ENCODE peak calls at places on chromosomes 2 and 18, in seven cellular contexts. F, Z, J, Q, R, T and L are unnamed samples.

GRCh38 chr2:101406867-101407266 is 19.6 kb upstream of the CREG2 start:
- DNase-seq in F (no peak), Z (no peak), J (no peak), Q (no peak), R (no peak), T (no peak), L (no peak)

GRCh38 chr2:111178730-111179405 is 58.2 kb downstream of the BCL2L11 start:
- DNase-seq in F (no peak), Z (peak; percentile 3), J (no peak), Q (no peak), R (peak; percentile 67), T (no peak), L (no peak)

GRCh38 chr2:26412091-26412673 is 10.5 kb downstream of the DRC1 start:
- DNase-seq in F (no peak), Z (peak; percentile 11), J (no peak), Q (no peak), R (no peak), T (peak; percentile 27), L (peak; percentile 53)

GRCh38 chr2:207778298-207778882 is 8.7 kb upstream of the FZD5 start:
- DNase-seq in F (no peak), Z (no peak), J (no peak), Q (no peak), R (peak; percentile 35), T (no peak), L (no peak)

GRCh38 chr18:59448546-59448945 is 89.5 kb upstream of the LMAN1 start:
- DNase-seq in F (no peak), Z (no peak), J (no peak), Q (no peak), R (no peak), T (no peak), L (no peak)

GRCh38 chr18:11663630-11664029 is 25.4 kb upstream of the GNAL start:
- DNase-seq in F (no peak), Z (no peak), J (no peak), Q (no peak), R (no peak), T (no peak), L (no peak)

GRCh38 chr2:216559625-216560156 is 61.0 kb downstream of the RPL37A start:
- DNase-seq in F (no peak), Z (no peak), J (no peak), Q (no peak), R (no peak), T (no peak), L (no peak)

GRCh38 chr2:232984451-232985207 is 28.4 kb downstream of the NGEF start:
- DNase-seq in F (no peak), Z (no peak), J (no peak), Q (no peak), R (no peak), T (no peak), L (no peak)

GRCh38 chr2:143697744-143698143 is 568.5 kb downstream of the ARHGAP15 start:
- DNase-seq in F (no peak), Z (no peak), J (no peak), Q (no peak), R (no peak), T (no peak), L (no peak)

GRCh38 chr2:145771526-145771925 is 1251.6 kb upstream of the ZEB2 start:
- DNase-seq in F (no peak), Z (no peak), J (no peak), Q (no peak), R (no peak), T (no peak), L (no peak)

GRCh38 chr2:85887566-85888019 is 1.2 kb downstream of the ST3GAL5 start:
- DNase-seq in F (peak; percentile 38), Z (peak; percentile 66), J (peak; percentile 60), Q (no peak), R (no peak), T (peak; percentile 54), L (peak; percentile 51)

GRCh38 chr2:239760596-239760995 is 264.5 kb downstream of the NDUFA10 start:
- DNase-seq in F (no peak), Z (no peak), J (no peak), Q (no peak), R (no peak), T (no peak), L (no peak)

GRCh38 chr2:121502781-121503180 is 27.9 kb upstream of the RNU4ATAC start:
- DNase-seq in F (no peak), Z (no peak), J (no peak), Q (no peak), R (no peak), T (no peak), L (no peak)

GRCh38 chr18:50879302-50880107 is 587 bp downstream of the ME2 start:
- DNase-seq in F (no peak), Z (no peak), J (no peak), Q (peak; percentile 52), R (no peak), T (no peak), L (no peak)

GRCh38 chr2:212032536-212033219 is 505.9 kb downstream of the ERBB4 start:
- DNase-seq in F (no peak), Z (no peak), J (no peak), Q (no peak), R (no peak), T (no peak), L (no peak)

GRCh38 chr2:96142217-96143113 is 2.8 kb downstream of the DUSP2 start:
- DNase-seq in F (peak; percentile 76), Z (peak; percentile 89), J (no peak), Q (peak; percentile 61), R (no peak), T (peak; percentile 66), L (peak; percentile 63)

GRCh38 chr2:62180960-62181359 is 15.0 kb upstream of the B3GNT2 start:
- DNase-seq in F (no peak), Z (no peak), J (no peak), Q (no peak), R (no peak), T (no peak), L (no peak)

GRCh38 chr2:205657579-205657978 is 24.7 kb upstream of the NRP2 start:
- DNase-seq in F (no peak), Z (no peak), J (no peak), Q (no peak), R (no peak), T (no peak), L (no peak)

GRCh38 chr2:28616618-28617017 is 120.8 kb downstream of the PLB1 start:
- DNase-seq in F (no peak), Z (no peak), J (no peak), Q (no peak), R (no peak), T (no peak), L (no peak)

GRCh38 chr2:88092773-88093172 is 25.1 kb downstream of the SMYD1 start:
- DNase-seq in F (no peak), Z (no peak), J (no peak), Q (no peak), R (no peak), T (no peak), L (no peak)

GRCh38 chr2:128386066-128386465 is 67.4 kb upstream of the HS6ST1 start:
- DNase-seq in F (no peak), Z (no peak), J (no peak), Q (no peak), R (peak; percentile 70), T (no peak), L (no peak)

GRCh38 chr2:120825370-120826259 is 89.9 kb downstream of the GLI2 start:
- DNase-seq in F (no peak), Z (no peak), J (no peak), Q (no peak), R (no peak), T (no peak), L (no peak)

GRCh38 chr2:200765995-200766660 is 45.6 kb upstream of the BZW1 start:
- DNase-seq in F (no peak), Z (no peak), J (no peak), Q (no peak), R (no peak), T (no peak), L (no peak)

GRCh38 chr2:217890445-217890844 is 112.3 kb downstream of the TNS1 start:
- DNase-seq in F (no peak), Z (no peak), J (no peak), Q (no peak), R (no peak), T (no peak), L (no peak)

GRCh38 chr2:25521665-25522387 is 151.6 kb downstream of the DTNB start:
- DNase-seq in F (peak; percentile 2), Z (peak; percentile 11), J (peak; percentile 33), Q (no peak), R (no peak), T (no peak), L (peak; percentile 46)

GRCh38 chr2:207474871-207475485 is 54.8 kb upstream of the CREB1 start:
- DNase-seq in F (peak; percentile 41), Z (peak; percentile 54), J (no peak), Q (no peak), R (no peak), T (no peak), L (no peak)

GRCh38 chr2:86468162-86469033 is 27.2 kb downstream of the KDM3A start:
- DNase-seq in F (no peak), Z (no peak), J (no peak), Q (no peak), R (no peak), T (no peak), L (no peak)

GRCh38 chr2:25073025-25073424 is 31.1 kb downstream of the EFR3B start:
- DNase-seq in F (no peak), Z (no peak), J (no peak), Q (no peak), R (no peak), T (no peak), L (no peak)

GRCh38 chr2:57126410-57126809 is 920.2 kb upstream of the VRK2 start:
- DNase-seq in F (no peak), Z (no peak), J (no peak), Q (no peak), R (no peak), T (no peak), L (no peak)

GRCh38 chr2:98049991-98050519 is 36.9 kb upstream of the VWA3B start:
- DNase-seq in F (no peak), Z (no peak), J (no peak), Q (no peak), R (no peak), T (no peak), L (no peak)

GRCh38 chr2:62197017-62197586 is 1.2 kb downstream of the B3GNT2 start:
- DNase-seq in F (peak; percentile 31), Z (peak; percentile 55), J (no peak), Q (no peak), R (no peak), T (peak; percentile 52), L (peak; percentile 27)

GRCh38 chr2:160353166-160353565 is 140.4 kb downstream of the RBMS1 start:
- DNase-seq in F (no peak), Z (peak; percentile 25), J (no peak), Q (no peak), R (no peak), T (no peak), L (no peak)

GRCh38 chr2:191938779-191939178 is 91.9 kb upstream of the CAVIN2 start:
- DNase-seq in F (no peak), Z (no peak), J (no peak), Q (no peak), R (no peak), T (no peak), L (no peak)

GRCh38 chr2:216375288-216375687 is 3.0 kb upstream of the MARCHF4 start:
- DNase-seq in F (no peak), Z (no peak), J (no peak), Q (no peak), R (no peak), T (no peak), L (no peak)

GRCh38 chr2:64669288-64669687 is 15.6 kb upstream of the SERTAD2 start:
- DNase-seq in F (no peak), Z (no peak), J (no peak), Q (no peak), R (no peak), T (no peak), L (no peak)

GRCh38 chr2:88227446-88227845 is 57.3 kb downstream of the THNSL2 start:
- DNase-seq in F (no peak), Z (no peak), J (no peak), Q (no peak), R (no peak), T (no peak), L (no peak)

GRCh38 chr2:10923007-10923372 is 11.3 kb downstream of the KCNF1 start:
- DNase-seq in F (no peak), Z (no peak), J (no peak), Q (no peak), R (no peak), T (no peak), L (no peak)